ENCODE peak calls at places on chromosomes 12 and 14, in six cellular contexts. L, H, O, F, V and Z are unnamed samples.

GRCh38 chr12:93247313-93248057 is 130.2 kb upstream of the NUDT4 start:
- DNase-seq in L (no peak), H (no peak), O (no peak), F (no peak), V (no peak), Z (no peak)

GRCh38 chr14:64447890-64448667 is 17.2 kb upstream of the AKAP5 start:
- DNase-seq in L (no peak), H (no peak), O (no peak), F (no peak), V (no peak), Z (no peak)

GRCh38 chr14:76848879-76849278 is 22.7 kb downstream of the LRRC74A start:
- DNase-seq in L (no peak), H (no peak), O (no peak), F (no peak), V (no peak), Z (no peak)

GRCh38 chr12:112747501-112747900 is 44.0 kb upstream of the RPH3A start:
- DNase-seq in L (no peak), H (no peak), O (no peak), F (no peak), V (no peak), Z (no peak)

GRCh38 chr12:78951746-78952532 is 87.4 kb downstream of the SYT1 start:
- DNase-seq in L (no peak), H (no peak), O (peak; percentile 84), F (no peak), V (no peak), Z (no peak)

GRCh38 chr14:102508410-102508773 is 1.2 kb downstream of the ANKRD9 start:
- DNase-seq in L (no peak), H (no peak), O (no peak), F (no peak), V (no peak), Z (peak; percentile 91)

GRCh38 chr14:52874389-52874788 is 76.5 kb downstream of the FERMT2 start:
- DNase-seq in L (no peak), H (no peak), O (no peak), F (no peak), V (no peak), Z (no peak)

GRCh38 chr14:35988550-35988949 is 162.4 kb downstream of the BRMS1L start:
- DNase-seq in L (no peak), H (no peak), O (no peak), F (no peak), V (no peak), Z (no peak)

GRCh38 chr12:100151769-100152168 is 9.1 kb upstream of the BLTP3B start:
- DNase-seq in L (no peak), H (no peak), O (no peak), F (no peak), V (no peak), Z (no peak)

GRCh38 chr12:12488296-12488695 is 74.4 kb downstream of the DUSP16 start:
- DNase-seq in L (no peak), H (no peak), O (no peak), F (no peak), V (no peak), Z (no peak)

GRCh38 chr12:95218852-95219171 is 1.2 kb downstream of the VEZT start:
- DNase-seq in L (no peak), H (no peak), O (peak; percentile 38), F (no peak), V (no peak), Z (peak; percentile 56)

GRCh38 chr12:64720884-64721283 is 38.3 kb downstream of the GNS start:
- DNase-seq in L (no peak), H (no peak), O (no peak), F (no peak), V (no peak), Z (no peak)

GRCh38 chr14:92253381-92253894 is 69.5 kb upstream of the SLC24A4 start:
- DNase-seq in L (no peak), H (no peak), O (peak; percentile 8), F (no peak), V (no peak), Z (no peak)

GRCh38 chr14:20657216-20658211 is 16.0 kb upstream of the OR6S1 start:
- DNase-seq in L (no peak), H (peak; percentile 80), O (no peak), F (no peak), V (no peak), Z (no peak)

GRCh38 chr12:53959314-53959713 is 4.6 kb downstream of the HOXC12 start:
- DNase-seq in L (no peak), H (no peak), O (no peak), F (no peak), V (no peak), Z (no peak)

GRCh38 chr14:30221546-30221945 is 293.9 kb upstream of the PRKD1 start:
- DNase-seq in L (no peak), H (no peak), O (no peak), F (no peak), V (no peak), Z (no peak)

GRCh38 chr12:120971299-120972180 is 6.8 kb upstream of the HNF1A start:
- DNase-seq in L (peak; percentile 27), H (peak; percentile 52), O (no peak), F (no peak), V (no peak), Z (no peak)

GRCh38 chr14:56585461-56586084 is 6.0 kb downstream of the TMEM260 start:
- DNase-seq in L (no peak), H (peak; percentile 18), O (no peak), F (no peak), V (no peak), Z (no peak)

GRCh38 chr14:38662781-38663180 is 406.9 kb upstream of the CLEC14A start:
- DNase-seq in L (no peak), H (no peak), O (peak; percentile 63), F (no peak), V (no peak), Z (no peak)

GRCh38 chr14:91153360-91153759 is 39.5 kb downstream of the DGLUCY start:
- DNase-seq in L (no peak), H (no peak), O (no peak), F (no peak), V (no peak), Z (peak; percentile 68)

GRCh38 chr14:44530482-44530881 is 23.4 kb upstream of the FSCB start:
- DNase-seq in L (no peak), H (no peak), O (no peak), F (no peak), V (no peak), Z (no peak)

GRCh38 chr14:69107407-69108003 is 45.4 kb downstream of the DCAF5 start:
- DNase-seq in L (no peak), H (peak; percentile 48), O (peak; percentile 77), F (no peak), V (no peak), Z (peak; percentile 53)

GRCh38 chr14:72549848-72550247 is 344.1 kb downstream of the DPF3 start:
- DNase-seq in L (no peak), H (no peak), O (no peak), F (no peak), V (no peak), Z (no peak)

GRCh38 chr14:106879241-106879640 is 1352.9 kb downstream of the TMEM121 start:
- DNase-seq in L (no peak), H (no peak), O (no peak), F (no peak), V (no peak), Z (peak; percentile 77)

GRCh38 chr14:95862243-95862642 is 14.4 kb upstream of the TUNAR start:
- DNase-seq in L (no peak), H (no peak), O (no peak), F (no peak), V (no peak), Z (no peak)

GRCh38 chr14:55505846-55506245 is 65.4 kb upstream of the TBPL2 start:
- DNase-seq in L (no peak), H (no peak), O (no peak), F (no peak), V (no peak), Z (no peak)

GRCh38 chr14:22926316-22926715 is 2.9 kb downstream of the PRMT5 start:
- DNase-seq in L (no peak), H (no peak), O (no peak), F (no peak), V (no peak), Z (peak; percentile 58)

GRCh38 chr14:74638066-74638465 is 26.0 kb upstream of the LTBP2 start:
- DNase-seq in L (no peak), H (no peak), O (no peak), F (no peak), V (no peak), Z (no peak)

GRCh38 chr12:34396006-34396860 is 373.9 kb downstream of the ALG10 start:
- DNase-seq in L (no peak), H (no peak), O (no peak), F (no peak), V (peak; percentile 11), Z (peak; percentile 10)

GRCh38 chr12:92908108-92908507 is 21.0 kb downstream of the EEA1 start:
- DNase-seq in L (no peak), H (no peak), O (no peak), F (no peak), V (no peak), Z (no peak)

GRCh38 chr12:92574046-92574783 is 128.6 kb upstream of the PLEKHG7 start:
- DNase-seq in L (no peak), H (no peak), O (peak; percentile 45), F (no peak), V (no peak), Z (no peak)

GRCh38 chr12:48202766-48203165 is 326 bp downstream of the OR10AD1 start:
- DNase-seq in L (no peak), H (no peak), O (no peak), F (no peak), V (no peak), Z (no peak)

GRCh38 chr14:74147571-74147970 is 62.8 kb downstream of the LIN52 start:
- DNase-seq in L (no peak), H (no peak), O (no peak), F (no peak), V (no peak), Z (no peak)

GRCh38 chr12:6430124-6430989 is 14.4 kb upstream of the CD27 start:
- DNase-seq in L (peak; percentile 99), H (peak; percentile 56), O (no peak), F (no peak), V (peak; percentile 44), Z (peak; percentile 90)

GRCh38 chr12:57370696-57371095 is 60.1 kb downstream of the R3HDM2 start:
- DNase-seq in L (peak; percentile 27), H (no peak), O (no peak), F (no peak), V (no peak), Z (no peak)

GRCh38 chr14:105419305-105420091 is at the start of gene MTA1:
- DNase-seq in L (no peak), H (no peak), O (peak; percentile 35), F (no peak), V (no peak), Z (peak; percentile 65)